ENCODE peak calls at places on chromosomes 6 and 20, in seven cellular contexts. D is skeletal muscle cell; G is activated gamma-delta T cell; T is right lobe of liver; S is C1 segment of cervical spinal cord; Z is CD8-positive, alpha-beta memory T cell; C is activated B cell treated with CpG ODN at 0.5 μM for 24 hours. P is an unnamed sample.

GRCh38 chr6:77341058-77341986 is 122.0 kb downstream of the HTR1B start:
- DNase-seq in T (no peak), Z (no peak), D (no peak), C (no peak), G (no peak), S (no peak), P (no peak)

GRCh38 chr20:43831496-43832065 is 83.1 kb upstream of the TOX2 start:
- DNase-seq in T (no peak), C (no peak), S (no peak), D (no peak), G (no peak), Z (no peak), P (no peak)

GRCh38 chr6:121857551-121857950 is 422.1 kb downstream of the GJA1 start:
- DNase-seq in C (no peak), G (no peak), T (no peak), Z (no peak), S (no peak), D (no peak), P (no peak)

GRCh38 chr20:46374383-46374782 is 32.0 kb downstream of the ELMO2 start:
- DNase-seq in Z (no peak), D (no peak), S (no peak), G (no peak), C (no peak), T (no peak), P (no peak)

GRCh38 chr6:42783177-42783875 is 1.5 kb downstream of the BICRAL start:
- DNase-seq in Z (peak; percentile 90), C (peak; percentile 81), T (peak; percentile 81), D (peak; percentile 21), G (peak; percentile 62), S (peak; percentile 82), P (no peak)

GRCh38 chr6:156190270-156190669 is 586.9 kb upstream of the ARID1B start:
- DNase-seq in S (no peak), G (no peak), C (no peak), Z (no peak), D (no peak), T (no peak), P (no peak)

GRCh38 chr6:127516676-127517273 is 2.4 kb downstream of the MTCL3 start:
- DNase-seq in C (no peak), G (no peak), Z (peak; percentile 61), D (peak; percentile 22), T (no peak), S (peak; percentile 64), P (peak; percentile 39)

GRCh38 chr6:74674377-74674776 is 531.5 kb downstream of the COL12A1 start:
- DNase-seq in T (no peak), C (no peak), S (no peak), D (no peak), Z (no peak), G (no peak), P (no peak)

GRCh38 chr20:36147707-36148106 is 6.8 kb upstream of the EPB41L1 start:
- DNase-seq in Z (no peak), C (no peak), D (peak; percentile 48), T (no peak), G (no peak), S (no peak), P (no peak)

GRCh38 chr6:57242505-57242904 is 20.4 kb upstream of the RAB23 start:
- DNase-seq in D (peak; percentile 85), G (no peak), Z (no peak), T (no peak), C (no peak), S (no peak), P (peak; percentile 96)

GRCh38 chr6:136031982-136032381 is 180.5 kb downstream of the PDE7B start:
- DNase-seq in T (no peak), Z (no peak), D (no peak), G (no peak), S (no peak), C (no peak), P (no peak)

GRCh38 chr20:43914697-43915208 is at the start of gene TOX2:
- DNase-seq in G (peak; percentile 32), Z (peak; percentile 59), T (no peak), C (peak; percentile 50), S (no peak), D (no peak), P (no peak)

GRCh38 chr6:45661667-45662066 is 283.9 kb upstream of the SUPT3H start:
- DNase-seq in Z (no peak), S (no peak), C (no peak), G (no peak), D (peak; percentile 93), T (no peak), P (no peak)

GRCh38 chr6:166027761-166028160 is 139.9 kb downstream of the TBXT start:
- DNase-seq in D (no peak), T (no peak), G (no peak), C (no peak), S (no peak), Z (no peak), P (no peak)

GRCh38 chr20:12827796-12828406 is 180.9 kb upstream of the SPTLC3 start:
- DNase-seq in Z (no peak), S (no peak), T (no peak), G (no peak), D (no peak), C (no peak), P (no peak)

GRCh38 chr6:17565399-17565798 is 34.7 kb upstream of the FAM8A1 start:
- DNase-seq in S (no peak), D (no peak), G (no peak), C (no peak), Z (no peak), T (no peak), P (no peak)

GRCh38 chr20:41249781-41250281 is 67.7 kb downstream of the ZHX3 start:
- DNase-seq in D (peak; percentile 36), T (no peak), Z (no peak), C (no peak), G (no peak), S (peak; percentile 20), P (no peak)

GRCh38 chr6:3085074-3085473 is 16.8 kb downstream of the RIPK1 start:
- DNase-seq in C (no peak), Z (no peak), G (no peak), T (no peak), S (no peak), D (no peak), P (no peak)

GRCh38 chr20:31838646-31839292 is 6.6 kb downstream of the FOXS1 start:
- DNase-seq in T (no peak), G (no peak), S (no peak), C (no peak), D (no peak), Z (no peak), P (no peak)

GRCh38 chr6:106511274-106512047 is 117.8 kb downstream of the RTN4IP1 start:
- DNase-seq in T (peak; percentile 64), D (no peak), G (peak; percentile 50), Z (peak; percentile 66), C (peak; percentile 34), S (no peak), P (no peak)

GRCh38 chr6:37171141-37171969 is 1.4 kb downstream of the PIM1 start:
- DNase-seq in T (peak; percentile 86), D (no peak), C (peak; percentile 45), S (peak; percentile 53), G (no peak), Z (peak; percentile 66), P (peak; percentile 50)

GRCh38 chr6:51098246-51098645 is 279.6 kb downstream of the TFAP2B start:
- DNase-seq in D (no peak), Z (no peak), G (no peak), T (no peak), S (no peak), C (no peak), P (no peak)

GRCh38 chr20:5781798-5782750 is 31.9 kb downstream of the SHLD1 start:
- DNase-seq in G (no peak), D (no peak), T (no peak), Z (no peak), C (no peak), S (no peak), P (no peak)

GRCh38 chr6:163176097-163176496 is 238.4 kb upstream of the QKI start:
- DNase-seq in D (no peak), G (no peak), T (no peak), Z (no peak), S (no peak), C (no peak), P (no peak)

GRCh38 chr6:108875161-108875555 is 26.9 kb downstream of the ARMC2 start:
- DNase-seq in C (no peak), T (no peak), Z (no peak), D (no peak), G (no peak), S (no peak), P (no peak)

GRCh38 chr6:113586413-113586812 is 270.7 kb upstream of the MARCKS start:
- DNase-seq in T (no peak), C (no peak), G (no peak), Z (no peak), D (no peak), S (no peak), P (no peak)

GRCh38 chr6:136092897-136093296 is 157.2 kb downstream of the MTFR2 start:
- DNase-seq in T (no peak), G (no peak), D (no peak), Z (no peak), C (no peak), S (no peak), P (no peak)

GRCh38 chr6:98843274-98844243 is 9.2 kb downstream of the POU3F2 start:
- DNase-seq in T (no peak), Z (no peak), C (no peak), D (no peak), S (no peak), G (no peak), P (no peak)

GRCh38 chr6:44009425-44010321 is 117.6 kb downstream of the MRPL14 start:
- DNase-seq in D (no peak), T (peak; percentile 28), C (no peak), G (no peak), S (no peak), Z (no peak), P (no peak)

GRCh38 chr20:36116813-36117441 is 37.6 kb upstream of the EPB41L1 start:
- DNase-seq in G (no peak), D (peak; percentile 47), S (no peak), T (no peak), Z (no peak), C (no peak), P (peak; percentile 85)